ENCODE peak calls at places on chromosome 9, in nine cellular contexts. One of them, this sample, is unnamed.
A peak's percentile ranks its signal among the peaks of the same experiment; 100 is the strongest.

GRCh38 chr9:128056887-128057723 is 10.0 kb downstream of the NAIF1 start:
- DNase-seq in NCI-H1092 treated with DMSO at 0.1 percent for 48 hours: peak; percentile 40
- DNase-seq in mesothelial cell of epicardium: no peak
- DNase-seq in CD4-positive, CD25-positive, alpha-beta regulatory T cell: no peak
- DNase-seq in NCI-H446 treated with DMSO at 0.1 percent for 48 hours: no peak
- DNase-seq in GM12891: no peak
- DNase-seq in H7: no peak
- DNase-seq in GM18507: no peak
- DNase-seq in GM23338: peak; percentile 45
- DNase-seq in this sample: no peak

GRCh38 chr9:112439825-112440224 is 46.8 kb upstream of the KIAA1958 start:
- DNase-seq in NCI-H1092 treated with DMSO at 0.1 percent for 48 hours: no peak
- DNase-seq in mesothelial cell of epicardium: no peak
- DNase-seq in CD4-positive, CD25-positive, alpha-beta regulatory T cell: no peak
- DNase-seq in NCI-H446 treated with DMSO at 0.1 percent for 48 hours: no peak
- DNase-seq in GM12891: no peak
- DNase-seq in H7: no peak
- DNase-seq in GM18507: no peak
- DNase-seq in GM23338: no peak
- DNase-seq in this sample: no peak

GRCh38 chr9:35856882-35857281 is 13.3 kb downstream of the OR13J1 start:
- DNase-seq in NCI-H1092 treated with DMSO at 0.1 percent for 48 hours: no peak
- DNase-seq in mesothelial cell of epicardium: no peak
- DNase-seq in CD4-positive, CD25-positive, alpha-beta regulatory T cell: no peak
- DNase-seq in NCI-H446 treated with DMSO at 0.1 percent for 48 hours: no peak
- DNase-seq in GM12891: no peak
- DNase-seq in H7: no peak
- DNase-seq in GM18507: no peak
- DNase-seq in GM23338: no peak
- DNase-seq in this sample: no peak

GRCh38 chr9:33782395-33783152 is 12.8 kb upstream of the PRSS3 start:
- DNase-seq in NCI-H1092 treated with DMSO at 0.1 percent for 48 hours: no peak
- DNase-seq in mesothelial cell of epicardium: no peak
- DNase-seq in CD4-positive, CD25-positive, alpha-beta regulatory T cell: no peak
- DNase-seq in NCI-H446 treated with DMSO at 0.1 percent for 48 hours: no peak
- DNase-seq in GM12891: no peak
- DNase-seq in H7: no peak
- DNase-seq in GM18507: no peak
- DNase-seq in GM23338: no peak
- DNase-seq in this sample: no peak

GRCh38 chr9:79123419-79123818 is 448.3 kb upstream of the TLE4 start:
- DNase-seq in NCI-H1092 treated with DMSO at 0.1 percent for 48 hours: no peak
- DNase-seq in mesothelial cell of epicardium: no peak
- DNase-seq in CD4-positive, CD25-positive, alpha-beta regulatory T cell: no peak
- DNase-seq in NCI-H446 treated with DMSO at 0.1 percent for 48 hours: no peak
- DNase-seq in GM12891: no peak
- DNase-seq in H7: no peak
- DNase-seq in GM18507: no peak
- DNase-seq in GM23338: no peak
- DNase-seq in this sample: no peak

GRCh38 chr9:20562051-20562450 is 60.2 kb downstream of the MLLT3 start:
- DNase-seq in NCI-H1092 treated with DMSO at 0.1 percent for 48 hours: no peak
- DNase-seq in mesothelial cell of epicardium: no peak
- DNase-seq in CD4-positive, CD25-positive, alpha-beta regulatory T cell: no peak
- DNase-seq in NCI-H446 treated with DMSO at 0.1 percent for 48 hours: no peak
- DNase-seq in GM12891: no peak
- DNase-seq in H7: no peak
- DNase-seq in GM18507: no peak
- DNase-seq in GM23338: no peak
- DNase-seq in this sample: no peak

GRCh38 chr9:112529316-112529715 is 42.7 kb downstream of the KIAA1958 start:
- DNase-seq in NCI-H1092 treated with DMSO at 0.1 percent for 48 hours: no peak
- DNase-seq in mesothelial cell of epicardium: no peak
- DNase-seq in CD4-positive, CD25-positive, alpha-beta regulatory T cell: no peak
- DNase-seq in NCI-H446 treated with DMSO at 0.1 percent for 48 hours: no peak
- DNase-seq in GM12891: no peak
- DNase-seq in H7: no peak
- DNase-seq in GM18507: no peak
- DNase-seq in GM23338: no peak
- DNase-seq in this sample: no peak

GRCh38 chr9:114271556-114272510 is 51.1 kb upstream of the ORM1 start:
- DNase-seq in NCI-H1092 treated with DMSO at 0.1 percent for 48 hours: peak; percentile 21
- DNase-seq in mesothelial cell of epicardium: no peak
- DNase-seq in CD4-positive, CD25-positive, alpha-beta regulatory T cell: no peak
- DNase-seq in NCI-H446 treated with DMSO at 0.1 percent for 48 hours: no peak
- DNase-seq in GM12891: no peak
- DNase-seq in H7: peak; percentile 87
- DNase-seq in GM18507: no peak
- DNase-seq in GM23338: peak; percentile 83
- DNase-seq in this sample: no peak

GRCh38 chr9:127057970-127058644 is 64.3 kb downstream of the ANGPTL2 start:
- DNase-seq in NCI-H1092 treated with DMSO at 0.1 percent for 48 hours: no peak
- DNase-seq in mesothelial cell of epicardium: no peak
- DNase-seq in CD4-positive, CD25-positive, alpha-beta regulatory T cell: no peak
- DNase-seq in NCI-H446 treated with DMSO at 0.1 percent for 48 hours: no peak
- DNase-seq in GM12891: no peak
- DNase-seq in H7: no peak
- DNase-seq in GM18507: no peak
- DNase-seq in GM23338: no peak
- DNase-seq in this sample: peak; percentile 65

GRCh38 chr9:77210116-77210515 is 32.8 kb downstream of the VPS13A start:
- DNase-seq in NCI-H1092 treated with DMSO at 0.1 percent for 48 hours: no peak
- DNase-seq in mesothelial cell of epicardium: no peak
- DNase-seq in CD4-positive, CD25-positive, alpha-beta regulatory T cell: no peak
- DNase-seq in NCI-H446 treated with DMSO at 0.1 percent for 48 hours: no peak
- DNase-seq in GM12891: no peak
- DNase-seq in H7: no peak
- DNase-seq in GM18507: no peak
- DNase-seq in GM23338: peak; percentile 60
- DNase-seq in this sample: no peak

GRCh38 chr9:88949961-88950340 is 41.3 kb upstream of the S1PR3 start:
- DNase-seq in NCI-H1092 treated with DMSO at 0.1 percent for 48 hours: no peak
- DNase-seq in mesothelial cell of epicardium: no peak
- DNase-seq in CD4-positive, CD25-positive, alpha-beta regulatory T cell: no peak
- DNase-seq in NCI-H446 treated with DMSO at 0.1 percent for 48 hours: no peak
- DNase-seq in GM12891: no peak
- DNase-seq in H7: no peak
- DNase-seq in GM18507: no peak
- DNase-seq in GM23338: no peak
- DNase-seq in this sample: no peak

GRCh38 chr9:125409217-125409636 is 147.6 kb downstream of the GAPVD1 start:
- DNase-seq in NCI-H1092 treated with DMSO at 0.1 percent for 48 hours: no peak
- DNase-seq in mesothelial cell of epicardium: no peak
- DNase-seq in CD4-positive, CD25-positive, alpha-beta regulatory T cell: no peak
- DNase-seq in NCI-H446 treated with DMSO at 0.1 percent for 48 hours: no peak
- DNase-seq in GM12891: peak; percentile 58
- DNase-seq in H7: peak; percentile 85
- DNase-seq in GM18507: no peak
- DNase-seq in GM23338: peak; percentile 69
- DNase-seq in this sample: no peak

GRCh38 chr9:38362912-38363588 is 29.5 kb upstream of the ALDH1B1 start:
- DNase-seq in NCI-H1092 treated with DMSO at 0.1 percent for 48 hours: peak; percentile 89
- DNase-seq in mesothelial cell of epicardium: no peak
- DNase-seq in CD4-positive, CD25-positive, alpha-beta regulatory T cell: no peak
- DNase-seq in NCI-H446 treated with DMSO at 0.1 percent for 48 hours: peak; percentile 62
- DNase-seq in GM12891: peak; percentile 31
- DNase-seq in H7: peak; percentile 52
- DNase-seq in GM18507: peak; percentile 37
- DNase-seq in GM23338: peak; percentile 55
- DNase-seq in this sample: no peak

GRCh38 chr9:19485193-19485592 is 76.4 kb downstream of the ACER2 start:
- DNase-seq in NCI-H1092 treated with DMSO at 0.1 percent for 48 hours: no peak
- DNase-seq in mesothelial cell of epicardium: no peak
- DNase-seq in CD4-positive, CD25-positive, alpha-beta regulatory T cell: no peak
- DNase-seq in NCI-H446 treated with DMSO at 0.1 percent for 48 hours: peak; percentile 13
- DNase-seq in GM12891: no peak
- DNase-seq in H7: peak; percentile 3
- DNase-seq in GM18507: no peak
- DNase-seq in GM23338: no peak
- DNase-seq in this sample: no peak

GRCh38 chr9:114671605-114672004 is 10.4 kb downstream of the TEX48 start:
- DNase-seq in NCI-H1092 treated with DMSO at 0.1 percent for 48 hours: no peak
- DNase-seq in mesothelial cell of epicardium: no peak
- DNase-seq in CD4-positive, CD25-positive, alpha-beta regulatory T cell: no peak
- DNase-seq in NCI-H446 treated with DMSO at 0.1 percent for 48 hours: no peak
- DNase-seq in GM12891: no peak
- DNase-seq in H7: no peak
- DNase-seq in GM18507: no peak
- DNase-seq in GM23338: no peak
- DNase-seq in this sample: no peak

GRCh38 chr9:38079410-38080105 is 10.5 kb upstream of the SHB start:
- DNase-seq in NCI-H1092 treated with DMSO at 0.1 percent for 48 hours: no peak
- DNase-seq in mesothelial cell of epicardium: no peak
- DNase-seq in CD4-positive, CD25-positive, alpha-beta regulatory T cell: no peak
- DNase-seq in NCI-H446 treated with DMSO at 0.1 percent for 48 hours: peak; percentile 49
- DNase-seq in GM12891: no peak
- DNase-seq in H7: no peak
- DNase-seq in GM18507: no peak
- DNase-seq in GM23338: no peak
- DNase-seq in this sample: peak; percentile 77

GRCh38 chr9:120893585-120893857 is 16.5 kb upstream of the PHF19 start:
- DNase-seq in NCI-H1092 treated with DMSO at 0.1 percent for 48 hours: no peak
- DNase-seq in mesothelial cell of epicardium: no peak
- DNase-seq in CD4-positive, CD25-positive, alpha-beta regulatory T cell: no peak
- DNase-seq in NCI-H446 treated with DMSO at 0.1 percent for 48 hours: no peak
- DNase-seq in GM12891: no peak
- DNase-seq in H7: no peak
- DNase-seq in GM18507: no peak
- DNase-seq in GM23338: no peak
- DNase-seq in this sample: no peak

GRCh38 chr9:93235278-93235960 is 51.5 kb downstream of the WNK2 start:
- DNase-seq in NCI-H1092 treated with DMSO at 0.1 percent for 48 hours: no peak
- DNase-seq in mesothelial cell of epicardium: no peak
- DNase-seq in CD4-positive, CD25-positive, alpha-beta regulatory T cell: no peak
- DNase-seq in NCI-H446 treated with DMSO at 0.1 percent for 48 hours: no peak
- DNase-seq in GM12891: no peak
- DNase-seq in H7: no peak
- DNase-seq in GM18507: no peak
- DNase-seq in GM23338: no peak
- DNase-seq in this sample: no peak

GRCh38 chr9:129520082-129520481 is 100.8 kb downstream of the C9orf50 start:
- DNase-seq in NCI-H1092 treated with DMSO at 0.1 percent for 48 hours: no peak
- DNase-seq in mesothelial cell of epicardium: no peak
- DNase-seq in CD4-positive, CD25-positive, alpha-beta regulatory T cell: no peak
- DNase-seq in NCI-H446 treated with DMSO at 0.1 percent for 48 hours: no peak
- DNase-seq in GM12891: no peak
- DNase-seq in H7: no peak
- DNase-seq in GM18507: no peak
- DNase-seq in GM23338: no peak
- DNase-seq in this sample: no peak

GRCh38 chr9:69071059-69071458 is 35.5 kb downstream of the FXN start:
- DNase-seq in NCI-H1092 treated with DMSO at 0.1 percent for 48 hours: no peak
- DNase-seq in mesothelial cell of epicardium: no peak
- DNase-seq in CD4-positive, CD25-positive, alpha-beta regulatory T cell: no peak
- DNase-seq in NCI-H446 treated with DMSO at 0.1 percent for 48 hours: no peak
- DNase-seq in GM12891: no peak
- DNase-seq in H7: no peak
- DNase-seq in GM18507: no peak
- DNase-seq in GM23338: no peak
- DNase-seq in this sample: no peak

GRCh38 chr9:78072586-78073199 is 41.1 kb upstream of the GNAQ start:
- DNase-seq in NCI-H1092 treated with DMSO at 0.1 percent for 48 hours: no peak
- DNase-seq in mesothelial cell of epicardium: no peak
- DNase-seq in CD4-positive, CD25-positive, alpha-beta regulatory T cell: no peak
- DNase-seq in NCI-H446 treated with DMSO at 0.1 percent for 48 hours: no peak
- DNase-seq in GM12891: no peak
- DNase-seq in H7: no peak
- DNase-seq in GM18507: no peak
- DNase-seq in GM23338: no peak
- DNase-seq in this sample: no peak

GRCh38 chr9:89153618-89154017 is 25.0 kb downstream of the SHC3 start:
- DNase-seq in NCI-H1092 treated with DMSO at 0.1 percent for 48 hours: no peak
- DNase-seq in mesothelial cell of epicardium: no peak
- DNase-seq in CD4-positive, CD25-positive, alpha-beta regulatory T cell: no peak
- DNase-seq in NCI-H446 treated with DMSO at 0.1 percent for 48 hours: no peak
- DNase-seq in GM12891: no peak
- DNase-seq in H7: no peak
- DNase-seq in GM18507: no peak
- DNase-seq in GM23338: no peak
- DNase-seq in this sample: no peak

GRCh38 chr9:77772641-77773040 is 124.5 kb upstream of the GNA14 start:
- DNase-seq in NCI-H1092 treated with DMSO at 0.1 percent for 48 hours: no peak
- DNase-seq in mesothelial cell of epicardium: no peak
- DNase-seq in CD4-positive, CD25-positive, alpha-beta regulatory T cell: no peak
- DNase-seq in NCI-H446 treated with DMSO at 0.1 percent for 48 hours: no peak
- DNase-seq in GM12891: no peak
- DNase-seq in H7: no peak
- DNase-seq in GM18507: no peak
- DNase-seq in GM23338: no peak
- DNase-seq in this sample: no peak

GRCh38 chr9:121815556-121816448 is 164.4 kb downstream of the DAB2IP start:
- DNase-seq in NCI-H1092 treated with DMSO at 0.1 percent for 48 hours: no peak
- DNase-seq in mesothelial cell of epicardium: no peak
- DNase-seq in CD4-positive, CD25-positive, alpha-beta regulatory T cell: no peak
- DNase-seq in NCI-H446 treated with DMSO at 0.1 percent for 48 hours: no peak
- DNase-seq in GM12891: no peak
- DNase-seq in H7: no peak
- DNase-seq in GM18507: no peak
- DNase-seq in GM23338: no peak
- DNase-seq in this sample: no peak

GRCh38 chr9:5529683-5530221 is 19.4 kb downstream of the PDCD1LG2 start:
- DNase-seq in NCI-H1092 treated with DMSO at 0.1 percent for 48 hours: no peak
- DNase-seq in mesothelial cell of epicardium: no peak
- DNase-seq in CD4-positive, CD25-positive, alpha-beta regulatory T cell: no peak
- DNase-seq in NCI-H446 treated with DMSO at 0.1 percent for 48 hours: no peak
- DNase-seq in GM12891: no peak
- DNase-seq in H7: no peak
- DNase-seq in GM18507: no peak
- DNase-seq in GM23338: no peak
- DNase-seq in this sample: no peak

GRCh38 chr9:109171926-109172325 is 4.9 kb upstream of the FRRS1L start:
- DNase-seq in NCI-H1092 treated with DMSO at 0.1 percent for 48 hours: no peak
- DNase-seq in mesothelial cell of epicardium: no peak
- DNase-seq in CD4-positive, CD25-positive, alpha-beta regulatory T cell: no peak
- DNase-seq in NCI-H446 treated with DMSO at 0.1 percent for 48 hours: no peak
- DNase-seq in GM12891: no peak
- DNase-seq in H7: no peak
- DNase-seq in GM18507: no peak
- DNase-seq in GM23338: no peak
- DNase-seq in this sample: no peak

GRCh38 chr9:8750639-8751041 is 951.1 kb upstream of the DMAC1 start:
- DNase-seq in NCI-H1092 treated with DMSO at 0.1 percent for 48 hours: no peak
- DNase-seq in mesothelial cell of epicardium: peak; percentile 51
- DNase-seq in CD4-positive, CD25-positive, alpha-beta regulatory T cell: no peak
- DNase-seq in NCI-H446 treated with DMSO at 0.1 percent for 48 hours: no peak
- DNase-seq in GM12891: no peak
- DNase-seq in H7: no peak
- DNase-seq in GM18507: no peak
- DNase-seq in GM23338: peak; percentile 27
- DNase-seq in this sample: no peak

GRCh38 chr9:136826703-136827582 is 15.3 kb upstream of the AJM1 start:
- DNase-seq in NCI-H1092 treated with DMSO at 0.1 percent for 48 hours: no peak
- DNase-seq in mesothelial cell of epicardium: no peak
- DNase-seq in CD4-positive, CD25-positive, alpha-beta regulatory T cell: no peak
- DNase-seq in NCI-H446 treated with DMSO at 0.1 percent for 48 hours: no peak
- DNase-seq in GM12891: no peak
- DNase-seq in H7: no peak
- DNase-seq in GM18507: no peak
- DNase-seq in GM23338: no peak
- DNase-seq in this sample: no peak